ENCODE peak calls at places on chromosomes 11 and 22, in seven cellular contexts. N is esophagus muscularis mucosa, W is adrenal gland, V is prostate gland, O is tibial nerve, Z is heart left ventricle, F is HCT116. R is an unnamed sample.

GRCh38 chr11:45930031-45930794 is 7.8 kb downstream of the LARGE2 start:
- DNase-seq in N (peak), W (peak), V (no peak), O (no peak), Z (peak), F (no peak), R (no peak)

GRCh38 chr11:33135216-33135615 is 26.1 kb downstream of the CSTF3 start:
- DNase-seq in N (no peak), W (no peak), V (no peak), O (no peak), Z (no peak), F (no peak), R (no peak)

GRCh38 chr22:44425356-44425755 is 72.7 kb downstream of the RTL6 start:
- DNase-seq in N (no peak), W (no peak), V (no peak), O (no peak), Z (no peak), F (no peak), R (no peak)

GRCh38 chr11:71452354-71453020 is 516 bp upstream of the NADSYN1 start:
- DNase-seq in N (no peak), W (peak), V (peak), O (no peak), Z (peak), F (no peak), R (peak)

GRCh38 chr11:69992943-69993694 is 85.0 kb upstream of the ANO1 start:
- DNase-seq in N (no peak), W (no peak), V (no peak), O (no peak), Z (no peak), F (no peak), R (no peak)

GRCh38 chr22:44128961-44129613 is 51.6 kb upstream of the PARVG start:
- DNase-seq in N (no peak), W (no peak), V (no peak), O (no peak), Z (no peak), F (no peak), R (no peak)

GRCh38 chr11:75174348-75174747 is 23.4 kb downstream of the SLCO2B1 start:
- DNase-seq in N (no peak), W (no peak), V (no peak), O (no peak), Z (no peak), F (no peak), R (no peak)

GRCh38 chr11:61489833-61490585 is 18.5 kb upstream of the LRRC10B start:
- DNase-seq in N (no peak), W (no peak), V (no peak), O (no peak), Z (peak), F (no peak), R (no peak)

GRCh38 chr11:31805037-31805628 is 6.0 kb downstream of the PAX6 start:
- DNase-seq in N (peak), W (no peak), V (no peak), O (no peak), Z (no peak), F (no peak), R (no peak)

GRCh38 chr11:133968300-133968699 is 11.5 kb upstream of the IGSF9B start:
- DNase-seq in N (no peak), W (no peak), V (no peak), O (no peak), Z (no peak), F (no peak), R (no peak)

GRCh38 chr11:62842171-62842717 is 2.9 kb upstream of the WDR74 start:
- DNase-seq in N (no peak), W (peak), V (no peak), O (no peak), Z (peak), F (no peak), R (no peak)

GRCh38 chr11:75597636-75598035 is 35.6 kb downstream of the SERPINH1 start:
- DNase-seq in N (no peak), W (no peak), V (no peak), O (no peak), Z (no peak), F (peak), R (peak)

GRCh38 chr11:113142508-113142907 is 171.9 kb upstream of the TTC12 start:
- DNase-seq in N (no peak), W (no peak), V (no peak), O (no peak), Z (no peak), F (no peak), R (no peak)

GRCh38 chr22:45537734-45538181 is 35.1 kb downstream of the FBLN1 start:
- DNase-seq in N (no peak), W (no peak), V (peak), O (peak), Z (no peak), F (no peak), R (no peak)

GRCh38 chr11:34335801-34336200 is 22.0 kb downstream of the ABTB2 start:
- DNase-seq in N (no peak), W (no peak), V (no peak), O (no peak), Z (no peak), F (no peak), R (no peak)

GRCh38 chr11:37108436-37109204 is 510.6 kb upstream of the RAG2 start:
- DNase-seq in N (no peak), W (no peak), V (no peak), O (no peak), Z (no peak), F (no peak), R (no peak)

GRCh38 chr11:84215671-84216070 is 929.5 kb upstream of the CCDC90B start:
- DNase-seq in N (no peak), W (no peak), V (no peak), O (no peak), Z (no peak), F (no peak), R (no peak)

GRCh38 chr11:2428322-2428795 is 16.0 kb downstream of the TRPM5 start:
- DNase-seq in N (no peak), W (peak), V (peak), O (peak), Z (peak), F (peak), R (peak)

DNA sequence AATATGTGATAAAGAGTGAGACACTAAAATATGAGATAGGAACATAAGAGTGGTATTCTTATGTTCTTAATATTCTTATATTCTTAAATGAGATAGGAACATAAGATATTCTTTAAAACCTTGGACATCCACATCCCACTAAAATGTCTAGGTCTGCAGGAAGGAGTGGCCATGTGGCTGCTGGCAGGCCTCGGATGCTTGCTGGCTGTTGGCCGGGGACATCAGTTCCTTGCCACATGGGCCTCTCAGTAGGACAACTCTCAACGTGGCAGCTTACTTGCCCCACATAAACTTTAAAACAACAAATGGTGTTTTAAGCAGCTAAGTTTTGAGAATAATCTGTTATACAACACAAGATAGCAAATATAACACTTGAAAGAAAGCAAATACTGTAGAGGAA is 240.1 kb downstream of the CASP12 start:
- DNase-seq in N (no peak), W (no peak), V (no peak), O (no peak), Z (no peak), F (no peak), R (no peak)
- TF ChIP-seq POLR2A in N (no peak), W (no peak), V (no peak), O (no peak), Z (no peak), F (no peak), R (no peak)

GRCh38 chr11:67436459-67437081 is 912 bp downstream of the PTPRCAP start:
- DNase-seq in N (no peak), W (no peak), V (no peak), O (no peak), Z (no peak), F (no peak), R (peak)
- TF ChIP-seq POLR2A in N (no peak), W (no peak), V (no peak), O (no peak), Z (no peak), F (no peak), R (no peak)

DNA sequence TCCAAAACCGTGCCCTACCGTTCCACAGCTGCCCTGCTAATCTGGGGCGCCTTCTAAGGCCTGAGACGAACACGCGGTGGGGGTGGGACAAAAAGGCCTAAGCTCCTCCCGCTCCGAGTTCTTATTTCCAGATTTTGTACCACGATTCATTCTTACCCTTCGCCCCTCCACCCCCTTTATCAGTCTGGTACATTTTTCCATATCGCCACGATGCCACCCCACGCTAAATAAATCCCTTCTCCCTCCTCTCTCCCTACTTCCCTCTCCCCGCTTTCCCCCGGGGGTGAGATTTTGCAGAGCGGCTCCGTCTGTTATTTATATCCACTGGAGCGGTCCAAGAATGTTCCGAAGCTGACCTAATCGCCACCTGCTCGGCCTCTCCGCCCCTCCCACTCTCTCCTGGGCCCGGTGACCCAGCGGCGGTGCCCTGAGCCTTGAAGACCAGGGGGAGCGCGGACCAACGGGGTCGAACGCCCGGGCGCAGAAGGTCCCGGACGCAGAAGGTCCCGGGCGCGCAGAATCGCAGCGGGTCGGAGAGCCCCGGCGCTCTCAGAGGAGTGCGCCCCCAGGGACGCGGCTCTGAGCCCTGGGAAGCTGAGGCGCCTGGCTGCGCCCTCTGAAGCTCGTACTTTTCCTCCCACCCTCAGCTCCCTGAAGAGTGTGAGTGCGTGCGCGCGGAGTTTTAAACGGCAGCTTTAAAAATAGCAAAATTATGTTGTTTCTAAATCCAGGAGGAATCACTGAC is 875 bp upstream of the PACSIN3 start:
- DNase-seq in N (no peak), W (peak), V (no peak), O (peak), Z (peak), F (no peak), R (peak)
- TF ChIP-seq POLR2A in N (peak), W (peak), V (no peak), O (peak), Z (no peak), F (peak), R (no peak)

GRCh38 chr11:728901-729491 is 18.3 kb upstream of the TALDO1 start:
- DNase-seq in N (no peak), W (no peak), V (no peak), O (no peak), Z (no peak), F (no peak), R (no peak)

GRCh38 chr11:726278-726915 is 20.4 kb downstream of the EPS8L2 start:
- DNase-seq in N (no peak), W (peak), V (peak), O (no peak), Z (no peak), F (no peak), R (no peak)

GRCh38 chr11:727281-727701 is 20.0 kb upstream of the TALDO1 start:
- DNase-seq in N (no peak), W (no peak), V (no peak), O (no peak), Z (no peak), F (no peak), R (no peak)

GRCh38 chr11:729492-730074 is 17.7 kb upstream of the TALDO1 start:
- DNase-seq in N (no peak), W (no peak), V (no peak), O (no peak), Z (no peak), F (no peak), R (no peak)

GRCh38 chr11:727859-728748 is 19.2 kb upstream of the TALDO1 start:
- DNase-seq in N (no peak), W (peak), V (peak), O (peak), Z (peak), F (peak), R (peak)
- TF ChIP-seq POLR2A in N (no peak), W (no peak), V (no peak), O (peak), Z (no peak), F (no peak), R (no peak)

R was measured in erythroblast.